ENCODE peak calls at places on chromosomes 3 and 15, in five cellular contexts. I, A, C, J and B are unnamed samples.

GRCh38 chr3:61420136-61420759 is 141.1 kb upstream of the PTPRG start:
- DNase-seq in I (no peak), A (no peak), C (no peak), J (no peak), B (no peak)

GRCh38 chr3:81311321-81311720 is 450.1 kb downstream of the GBE1 start:
- DNase-seq in I (no peak), A (no peak), C (no peak), J (no peak), B (no peak)

GRCh38 chr15:36947035-36947719 is 153.2 kb downstream of the MEIS2 start:
- DNase-seq in I (peak), A (no peak), C (no peak), J (no peak), B (peak)

GRCh38 chr15:45732544-45733130 is 97.8 kb downstream of the SQOR start:
- DNase-seq in I (no peak), A (peak), C (no peak), J (no peak), B (no peak)

GRCh38 chr15:91291673-91292072 is 191.6 kb downstream of the SV2B start:
- DNase-seq in I (peak), A (no peak), C (peak), J (no peak), B (no peak)

GRCh38 chr3:65729553-65729952 is 309.2 kb downstream of the MAGI1 start:
- DNase-seq in I (peak), A (no peak), C (no peak), J (no peak), B (peak)

GRCh38 chr3:123688241-123688747 is 103.4 kb upstream of the HACD2 start:
- DNase-seq in I (peak), A (no peak), C (no peak), J (no peak), B (peak)

GRCh38 chr3:17154221-17154620 is 269.5 kb downstream of the PLCL2 start:
- DNase-seq in I (no peak), A (no peak), C (no peak), J (no peak), B (no peak)

GRCh38 chr3:5766848-5767247 is 579.3 kb downstream of the EDEM1 start:
- DNase-seq in I (no peak), A (no peak), C (no peak), J (no peak), B (no peak)

GRCh38 chr3:106176734-106177133 is 307.9 kb upstream of the CBLB start:
- DNase-seq in I (peak), A (no peak), C (no peak), J (no peak), B (peak)

GRCh38 chr3:124063168-124063909 is 71.4 kb upstream of the ROPN1 start:
- DNase-seq in I (peak), A (no peak), C (no peak), J (no peak), B (peak)

GRCh38 chr3:8301977-8302589 is 199.5 kb upstream of the LMCD1 start:
- DNase-seq in I (peak), A (peak), C (no peak), J (no peak), B (peak)

GRCh38 chr3:126124148-126124868 is 40.4 kb upstream of the SLC41A3 start:
- DNase-seq in I (no peak), A (no peak), C (peak), J (peak), B (no peak)

GRCh38 chr3:190076601-190077444 is 43.9 kb downstream of the P3H2 start:
- DNase-seq in I (peak), A (peak), C (no peak), J (no peak), B (peak)

GRCh38 chr3:123330441-123330991 is 118.4 kb downstream of the ADCY5 start:
- DNase-seq in I (no peak), A (no peak), C (no peak), J (no peak), B (no peak)

GRCh38 chr3:46861996-46862688 is 1.1 kb downstream of the MYL3 start:
- DNase-seq in I (no peak), A (no peak), C (no peak), J (no peak), B (no peak)

GRCh38 chr3:127256872-127257271 is 31.0 kb downstream of the PRR20G start:
- DNase-seq in I (no peak), A (no peak), C (no peak), J (no peak), B (no peak)

GRCh38 chr15:40090774-40091455 is 17.8 kb downstream of the BMF start:
- DNase-seq in I (no peak), A (no peak), C (no peak), J (no peak), B (no peak)

GRCh38 chr15:40093224-40093842 is 15.3 kb downstream of the BMF start:
- DNase-seq in I (peak), A (no peak), C (no peak), J (no peak), B (peak)

GRCh38 chr15:40091861-40092415 is 16.7 kb downstream of the BMF start:
- DNase-seq in I (no peak), A (no peak), C (no peak), J (no peak), B (peak)

GRCh38 chr15:40094156-40094555 is 14.5 kb downstream of the BMF start:
- DNase-seq in I (no peak), A (no peak), C (no peak), J (no peak), B (no peak)

DNA sequence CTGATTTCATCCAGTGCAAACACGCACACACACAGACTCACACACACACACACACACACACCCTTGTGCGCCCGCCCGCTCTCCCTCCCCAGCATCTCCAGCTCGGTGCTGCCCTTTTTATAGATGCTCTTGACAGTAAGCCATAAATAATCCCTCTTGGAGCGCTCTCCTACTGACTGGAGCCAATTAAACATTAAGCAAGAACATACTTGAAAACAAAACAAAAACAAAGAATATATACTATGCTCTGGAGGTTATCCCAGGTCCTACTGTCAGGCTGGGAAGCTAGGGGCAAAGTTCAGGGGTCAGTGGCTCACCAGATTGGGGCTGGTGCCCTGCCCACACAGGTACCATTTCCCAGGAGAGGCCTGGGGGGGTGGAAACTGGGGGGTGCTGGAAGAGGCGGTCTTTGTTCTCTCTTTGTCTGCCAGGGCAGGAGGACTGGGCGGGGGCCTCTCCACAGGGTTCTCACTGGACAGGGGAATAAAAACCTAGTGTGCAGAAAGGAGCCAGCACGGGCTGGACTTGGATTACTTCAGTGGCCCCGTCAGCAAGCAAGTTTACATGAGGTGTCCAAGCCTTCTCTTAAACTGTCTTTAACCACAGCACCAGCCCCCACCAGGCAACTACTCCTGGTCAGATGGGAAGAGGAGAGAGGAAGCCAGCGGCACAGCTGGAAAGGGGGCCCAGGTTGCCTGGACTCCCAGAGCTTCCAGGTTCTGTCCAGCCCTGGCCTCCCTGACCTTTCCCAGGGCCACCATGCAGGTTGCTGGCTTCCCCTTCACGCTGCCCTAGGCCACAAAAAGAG is 16.1 kb downstream of the BMF start:
- DNase-seq in I (peak), A (no peak), C (no peak), J (no peak), B (peak)
- H4K8ac ChIP-seq in I (peak), A (no peak), C (no peak), J (no peak), B (peak)

GRCh38 chr15:72110355-72110754 is 7.6 kb downstream of the MYO9A start:
- DNase-seq in I (no peak), A (no peak), C (no peak), J (no peak), B (no peak)
- H3K14ac ChIP-seq in I (no peak), A (no peak), C (no peak), J (no peak), B (no peak)

GRCh38 chr3:4335840-4336579 is 32.8 kb downstream of the SETMAR start:
- DNase-seq in I (no peak), A (no peak), C (no peak), J (no peak), B (no peak)
- H3K4me2 ChIP-seq in I (no peak), A (no peak), C (no peak), J (no peak), B (no peak)

DNA sequence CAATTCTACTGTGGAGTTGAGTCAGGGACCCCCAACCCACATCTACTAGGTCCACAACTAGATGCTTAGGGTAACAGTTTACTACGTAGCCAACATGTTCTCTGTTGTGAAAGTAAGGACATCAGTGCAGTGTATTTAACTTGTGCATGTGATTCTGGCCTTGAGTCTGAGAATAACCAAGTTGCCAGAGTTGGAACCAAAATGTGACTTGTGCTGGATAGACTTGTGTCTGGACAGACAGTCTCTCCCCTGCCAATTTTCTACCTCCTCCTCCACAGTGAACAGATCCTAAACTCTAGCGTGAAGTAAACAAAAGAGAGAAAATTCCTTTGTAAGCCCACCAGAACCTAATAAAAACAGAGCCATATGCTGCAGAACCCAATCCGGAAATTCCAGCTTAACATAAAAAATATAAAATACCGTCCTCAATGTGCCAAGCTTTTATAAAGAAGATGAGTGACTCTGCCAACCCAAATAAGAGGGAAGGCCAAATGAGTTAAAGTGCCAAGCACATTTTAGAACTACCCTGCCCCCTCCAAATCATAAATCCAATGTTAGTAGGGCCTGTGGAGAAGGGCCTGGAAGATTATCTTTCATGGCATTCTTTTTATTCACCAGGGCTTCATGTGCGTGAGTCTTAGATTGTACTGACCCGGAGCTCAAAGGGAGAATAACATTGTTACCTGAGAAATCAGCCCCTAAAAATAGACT is 344.6 kb upstream of the PROK2 start:
- DNase-seq in I (no peak), A (no peak), C (no peak), J (no peak), B (no peak)
- H4K8ac ChIP-seq in I (no peak), A (no peak), C (no peak), J (no peak), B (no peak)